ENCODE peak calls at places on chromosomes 16 and 17, in six cellular contexts. One of them, this sample, is unnamed.
A peak's percentile ranks its signal among the peaks of the same experiment; 100 is the strongest.

GRCh38 chr16:66182592-66182991 is 183.9 kb upstream of the CDH5 start:
- DNase-seq in adrenal gland: no peak
- DNase-seq in heart left ventricle: no peak
- DNase-seq in tibial nerve: no peak
- DNase-seq in suprapubic skin: peak; percentile 31
- DNase-seq in A549: no peak
- DNase-seq in this sample: no peak

GRCh38 chr17:41739661-41740352 is 5.4 kb upstream of the HAP1 start:
- DNase-seq in adrenal gland: no peak
- DNase-seq in heart left ventricle: no peak
- DNase-seq in tibial nerve: no peak
- DNase-seq in suprapubic skin: no peak
- DNase-seq in A549: peak; percentile 73
- DNase-seq in this sample: no peak

GRCh38 chr17:22272363-22273146 is 580.2 kb downstream of the KCNJ18 start:
- DNase-seq in adrenal gland: no peak
- DNase-seq in heart left ventricle: no peak
- DNase-seq in tibial nerve: no peak
- DNase-seq in suprapubic skin: peak; percentile 32
- DNase-seq in A549: no peak
- DNase-seq in this sample: no peak

GRCh38 chr16:56589141-56590039 is at the start of gene MT3:
- DNase-seq in adrenal gland: peak; percentile 58
- DNase-seq in heart left ventricle: no peak
- DNase-seq in tibial nerve: no peak
- DNase-seq in suprapubic skin: no peak
- DNase-seq in A549: peak; percentile 28
- DNase-seq in this sample: no peak

GRCh38 chr17:57524790-57525543 is 220.1 kb downstream of the CCDC182 start:
- DNase-seq in adrenal gland: no peak
- DNase-seq in heart left ventricle: no peak
- DNase-seq in tibial nerve: no peak
- DNase-seq in suprapubic skin: no peak
- DNase-seq in A549: no peak
- DNase-seq in this sample: no peak

GRCh38 chr17:16875662-16876061 is 96.3 kb downstream of the TNFRSF13B start:
- DNase-seq in adrenal gland: no peak
- DNase-seq in heart left ventricle: no peak
- DNase-seq in tibial nerve: no peak
- DNase-seq in suprapubic skin: no peak
- DNase-seq in A549: no peak
- DNase-seq in this sample: no peak

GRCh38 chr17:67974598-67975066 is 21.6 kb downstream of the C17orf58 start:
- DNase-seq in adrenal gland: no peak
- DNase-seq in heart left ventricle: no peak
- DNase-seq in tibial nerve: no peak
- DNase-seq in suprapubic skin: no peak
- DNase-seq in A549: no peak
- DNase-seq in this sample: no peak

GRCh38 chr16:62254847-62255246 is 218.6 kb upstream of the CDH8 start:
- DNase-seq in adrenal gland: no peak
- DNase-seq in heart left ventricle: no peak
- DNase-seq in tibial nerve: no peak
- DNase-seq in suprapubic skin: no peak
- DNase-seq in A549: no peak
- DNase-seq in this sample: no peak

GRCh38 chr16:4110680-4111079 is 5.6 kb downstream of the ADCY9 start:
- DNase-seq in adrenal gland: no peak
- DNase-seq in heart left ventricle: peak; percentile 30
- DNase-seq in tibial nerve: no peak
- DNase-seq in suprapubic skin: no peak
- DNase-seq in A549: no peak
- DNase-seq in this sample: no peak

GRCh38 chr16:9159839-9160550 is 68.6 kb downstream of the HAPSTR1 start:
- DNase-seq in adrenal gland: peak; percentile 51
- DNase-seq in heart left ventricle: no peak
- DNase-seq in tibial nerve: peak; percentile 32
- DNase-seq in suprapubic skin: no peak
- DNase-seq in A549: peak; percentile 83
- DNase-seq in this sample: peak; percentile 82

GRCh38 chr16:4315185-4316102 is at the start of gene GLIS2:
- DNase-seq in adrenal gland: peak; percentile 82
- DNase-seq in heart left ventricle: peak; percentile 86
- DNase-seq in tibial nerve: no peak
- DNase-seq in suprapubic skin: no peak
- DNase-seq in A549: peak; percentile 89
- DNase-seq in this sample: no peak

GRCh38 chr16:58449768-58450167 is 50.2 kb upstream of the NDRG4 start:
- DNase-seq in adrenal gland: no peak
- DNase-seq in heart left ventricle: no peak
- DNase-seq in tibial nerve: no peak
- DNase-seq in suprapubic skin: no peak
- DNase-seq in A549: no peak
- DNase-seq in this sample: no peak

GRCh38 chr17:45848405-45848804 is 3.7 kb downstream of the SPPL2C start:
- DNase-seq in adrenal gland: no peak
- DNase-seq in heart left ventricle: no peak
- DNase-seq in tibial nerve: no peak
- DNase-seq in suprapubic skin: no peak
- DNase-seq in A549: no peak
- DNase-seq in this sample: no peak

GRCh38 chr17:76524598-76525512 is 12.7 kb downstream of the CYGB start:
- DNase-seq in adrenal gland: peak; percentile 77
- DNase-seq in heart left ventricle: peak; percentile 85
- DNase-seq in tibial nerve: no peak
- DNase-seq in suprapubic skin: no peak
- DNase-seq in A549: peak; percentile 61
- DNase-seq in this sample: peak; percentile 65

GRCh38 chr16:31167315-31167714 is 12.6 kb upstream of the FUS start:
- DNase-seq in adrenal gland: no peak
- DNase-seq in heart left ventricle: no peak
- DNase-seq in tibial nerve: no peak
- DNase-seq in suprapubic skin: no peak
- DNase-seq in A549: no peak
- DNase-seq in this sample: no peak

GRCh38 chr16:29148867-29149272 is 164.0 kb downstream of the LAT start:
- DNase-seq in adrenal gland: no peak
- DNase-seq in heart left ventricle: peak; percentile 81
- DNase-seq in tibial nerve: no peak
- DNase-seq in suprapubic skin: no peak
- DNase-seq in A549: no peak
- DNase-seq in this sample: no peak

GRCh38 chr17:67490471-67490870 is 113.4 kb downstream of the PITPNC1 start:
- DNase-seq in adrenal gland: no peak
- DNase-seq in heart left ventricle: no peak
- DNase-seq in tibial nerve: no peak
- DNase-seq in suprapubic skin: no peak
- DNase-seq in A549: no peak
- DNase-seq in this sample: no peak

GRCh38 chr17:62859146-62859545 is 51.0 kb upstream of the MARCHF10 start:
- DNase-seq in adrenal gland: no peak
- DNase-seq in heart left ventricle: no peak
- DNase-seq in tibial nerve: no peak
- DNase-seq in suprapubic skin: no peak
- DNase-seq in A549: no peak
- DNase-seq in this sample: no peak

GRCh38 chr17:2241823-2242222 is 61.8 kb downstream of the SMG6 start:
- DNase-seq in adrenal gland: no peak
- DNase-seq in heart left ventricle: no peak
- DNase-seq in tibial nerve: no peak
- DNase-seq in suprapubic skin: no peak
- DNase-seq in A549: no peak
- DNase-seq in this sample: no peak
- H3K27ac ChIP-seq in adrenal gland: peak overlapping the region; percentile 31
- H3K27ac ChIP-seq in heart left ventricle: no peak overlapping the region
- H3K27ac ChIP-seq in tibial nerve: no peak overlapping the region
- H3K27ac ChIP-seq in suprapubic skin: peak overlapping the region; percentile 78
- H3K27ac ChIP-seq in A549: no peak overlapping the region
- H3K27ac ChIP-seq in this sample: peak overlapping the region; percentile 71

GRCh38 chr17:40194821-40195220 is 17.6 kb downstream of the RAPGEFL1 start:
- DNase-seq in adrenal gland: no peak
- DNase-seq in heart left ventricle: no peak
- DNase-seq in tibial nerve: no peak
- DNase-seq in suprapubic skin: no peak
- DNase-seq in A549: no peak
- DNase-seq in this sample: no peak
- TF ChIP-seq POLR2A in adrenal gland: no peak
- TF ChIP-seq POLR2A in heart left ventricle: no peak
- TF ChIP-seq POLR2A in tibial nerve: no peak
- TF ChIP-seq POLR2A in suprapubic skin: no peak
- TF ChIP-seq POLR2A in A549: no peak
- TF ChIP-seq POLR2A in this sample: no peak

GRCh38 chr17:72240333-72240732 is 119.5 kb downstream of the SOX9 start:
- DNase-seq in adrenal gland: no peak
- DNase-seq in heart left ventricle: no peak
- DNase-seq in tibial nerve: no peak
- DNase-seq in suprapubic skin: no peak
- DNase-seq in A549: no peak
- DNase-seq in this sample: no peak
- H3K27ac ChIP-seq in adrenal gland: no peak overlapping the region
- H3K27ac ChIP-seq in heart left ventricle: no peak overlapping the region
- H3K27ac ChIP-seq in tibial nerve: no peak overlapping the region
- H3K27ac ChIP-seq in suprapubic skin: no peak overlapping the region
- H3K27ac ChIP-seq in A549: no peak overlapping the region
- H3K27ac ChIP-seq in this sample: no peak overlapping the region

DNA sequence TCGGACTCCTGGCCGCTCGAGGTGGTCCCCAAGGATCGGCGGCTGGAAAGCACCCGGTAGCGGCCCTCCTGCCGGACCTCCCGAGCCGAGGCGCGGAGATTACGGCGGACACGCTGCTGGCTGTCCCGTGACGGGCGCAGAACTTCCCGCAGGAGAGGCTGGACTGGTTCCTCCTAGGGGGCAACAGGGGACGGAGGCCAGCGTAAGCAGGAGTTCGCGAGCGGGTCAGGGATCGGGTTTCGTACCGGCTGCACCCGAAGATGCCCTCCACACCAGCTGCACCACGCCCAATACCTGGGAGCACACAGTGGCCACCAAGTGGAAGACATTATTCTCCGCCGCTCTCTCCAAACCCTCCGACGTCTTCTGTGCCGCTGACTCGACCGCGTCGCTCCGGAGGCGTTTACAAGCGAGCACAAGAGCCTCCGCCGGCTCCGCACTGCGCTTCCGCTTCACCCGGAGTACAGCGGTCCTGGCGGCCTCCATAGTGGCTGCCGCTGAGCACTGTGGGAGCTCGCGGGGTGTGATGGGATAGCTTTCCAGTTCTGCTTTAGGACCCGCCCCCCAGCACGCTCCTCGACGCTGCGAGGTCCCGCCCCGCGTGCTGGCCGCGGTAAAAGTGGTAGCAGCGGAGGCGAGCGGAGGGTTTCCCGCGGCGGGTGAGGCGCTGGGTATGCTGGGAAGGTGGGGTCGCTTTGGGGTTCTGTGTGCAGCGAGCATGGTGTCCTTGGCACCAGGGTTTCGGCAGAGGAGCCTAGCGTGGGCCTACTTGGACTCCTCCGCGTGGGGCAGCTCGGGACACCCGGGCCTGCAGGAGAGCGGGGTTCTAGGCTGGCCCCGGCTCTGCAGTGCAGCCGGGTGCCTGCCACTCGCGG is at the start of the genes PRMT7 and SLC7A6OS:
- DNase-seq in adrenal gland: peak; percentile 88
- DNase-seq in heart left ventricle: peak; percentile 94
- DNase-seq in tibial nerve: peak; percentile 89
- DNase-seq in suprapubic skin: peak; percentile 94
- DNase-seq in A549: peak; percentile 89
- DNase-seq in this sample: peak; percentile 76
- TF ChIP-seq POLR2A in adrenal gland: peak; percentile 84
- TF ChIP-seq POLR2A in heart left ventricle: no peak
- TF ChIP-seq POLR2A in tibial nerve: peak; percentile 77
- TF ChIP-seq POLR2A in suprapubic skin: peak; percentile 57
- TF ChIP-seq POLR2A in A549: peak; percentile 91
- TF ChIP-seq POLR2A in this sample: no peak

DNA sequence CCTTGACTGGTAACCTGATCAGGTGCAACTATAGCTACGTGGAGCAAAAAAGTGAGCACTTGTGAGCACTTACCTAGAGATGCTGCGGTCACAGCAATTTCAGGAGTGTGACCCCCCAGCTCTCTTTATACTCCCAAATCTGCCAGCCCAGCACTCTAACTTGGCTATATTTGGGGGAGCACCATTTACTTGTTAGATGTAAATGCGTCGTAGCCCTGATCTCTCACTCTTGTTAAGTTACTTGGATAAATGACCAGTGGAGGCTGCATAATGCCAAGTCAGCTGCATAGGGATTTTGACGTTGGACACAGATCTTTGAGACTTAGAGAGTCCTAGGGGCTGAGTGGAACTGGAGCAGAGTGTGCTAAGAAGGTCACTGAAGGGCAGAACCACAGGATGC is at the start of gene MYH13:
- DNase-seq in adrenal gland: no peak
- DNase-seq in heart left ventricle: no peak
- DNase-seq in tibial nerve: no peak
- DNase-seq in suprapubic skin: no peak
- DNase-seq in A549: no peak
- DNase-seq in this sample: no peak
- H3K27ac ChIP-seq in adrenal gland: no peak within 1 kb of the TSS
- H3K27ac ChIP-seq in heart left ventricle: no peak within 1 kb of the TSS
- H3K27ac ChIP-seq in tibial nerve: no peak within 1 kb of the TSS
- H3K27ac ChIP-seq in suprapubic skin: no peak within 1 kb of the TSS
- H3K27ac ChIP-seq in A549: no peak within 1 kb of the TSS
- H3K27ac ChIP-seq in this sample: no peak within 1 kb of the TSS

DNA sequence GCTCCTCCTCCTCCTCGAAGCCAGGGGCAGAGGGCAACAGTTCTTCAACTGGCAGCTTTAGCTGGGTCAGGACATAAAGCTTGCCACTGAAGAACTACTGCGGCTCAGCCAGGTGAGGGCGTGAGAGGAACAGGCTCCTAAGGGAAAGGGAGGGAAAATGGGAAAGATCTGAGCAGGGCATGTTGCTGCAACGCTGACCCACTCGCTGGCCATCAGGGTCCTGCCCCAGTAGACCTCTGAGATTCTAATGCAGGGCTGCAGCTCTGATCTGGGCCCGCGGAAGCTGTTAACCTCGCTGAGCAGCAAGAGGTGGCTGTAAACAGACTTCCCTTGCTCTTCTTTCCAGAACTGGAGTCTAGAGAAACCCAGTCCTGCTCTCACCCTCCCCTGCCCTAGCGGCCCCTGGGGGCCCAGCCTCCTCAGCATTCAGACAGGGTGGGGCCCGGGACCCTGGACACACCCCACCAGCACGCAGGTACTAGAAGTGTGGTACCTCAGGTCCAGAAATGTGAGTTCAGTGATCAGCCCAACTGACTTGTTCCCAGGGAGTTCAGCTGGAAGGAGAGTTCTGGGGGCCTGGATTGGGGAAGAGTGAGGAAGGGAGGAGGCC is 3.8 kb upstream of the TLCD2 start:
- DNase-seq in adrenal gland: peak; percentile 46
- DNase-seq in heart left ventricle: no peak
- DNase-seq in tibial nerve: no peak
- DNase-seq in suprapubic skin: no peak
- DNase-seq in A549: peak; percentile 86
- DNase-seq in this sample: no peak
- TF ChIP-seq POLR2A in adrenal gland: no peak
- TF ChIP-seq POLR2A in heart left ventricle: no peak
- TF ChIP-seq POLR2A in tibial nerve: no peak
- TF ChIP-seq POLR2A in suprapubic skin: no peak
- TF ChIP-seq POLR2A in A549: no peak
- TF ChIP-seq POLR2A in this sample: no peak

This sample was measured in breast epithelium.